ENCODE peak calls at places on chromosomes 7 and 10, in five cellular contexts. L is sciatic nerve, D is colonic mucosa, O is hippocampal formation, S is dermis blood vessel endothelial cell. N is an unnamed sample.

GRCh38 chr7:3000566-3000965 is 43.1 kb downstream of the CARD11 start:
- DNase-seq in L (peak), D (peak), O (no peak), S (no peak), N (no peak)

GRCh38 chr7:4951903-4952636 is 6.9 kb downstream of the MMD2 start:
- DNase-seq in L (no peak), D (no peak), O (no peak), S (peak), N (no peak)

GRCh38 chr7:155861480-155861868 is 49.2 kb upstream of the SHH start:
- DNase-seq in L (no peak), D (peak), O (no peak), S (no peak), N (no peak)

GRCh38 chr10:33506391-33506790 is 171.9 kb upstream of the NRP1 start:
- DNase-seq in L (no peak), D (no peak), O (no peak), S (peak), N (no peak)

GRCh38 chr7:110388451-110388850 is 702.5 kb upstream of the LRRN3 start:
- DNase-seq in L (no peak), D (no peak), O (no peak), S (no peak), N (no peak)

GRCh38 chr7:108347616-108348015 is 108.6 kb downstream of the NRCAM start:
- DNase-seq in L (no peak), D (no peak), O (no peak), S (peak), N (peak)

GRCh38 chr10:69712346-69712745 is 82.3 kb downstream of the FAM241B start:
- DNase-seq in L (no peak), D (no peak), O (no peak), S (no peak), N (no peak)

GRCh38 chr7:14834888-14835287 is 67.7 kb downstream of the DGKB start:
- DNase-seq in L (no peak), D (no peak), O (no peak), S (no peak), N (no peak)

GRCh38 chr10:79333513-79333912 is 13.8 kb upstream of the PPIF start:
- DNase-seq in L (no peak), D (no peak), O (no peak), S (no peak), N (no peak)

GRCh38 chr7:150399861-150400778 is 21.0 kb downstream of the ZNF775 start:
- DNase-seq in L (peak), D (no peak), O (no peak), S (no peak), N (no peak)

GRCh38 chr7:24125765-24126164 is 158.2 kb upstream of the NPY start:
- DNase-seq in L (no peak), D (no peak), O (no peak), S (no peak), N (no peak)

GRCh38 chr10:46080886-46081285 is 34.8 kb upstream of the MSMB start:
- DNase-seq in L (no peak), D (no peak), O (no peak), S (no peak), N (no peak)

GRCh38 chr10:110546077-110546476 is 21.4 kb upstream of the SMC3 start:
- DNase-seq in L (no peak), D (no peak), O (no peak), S (no peak), N (no peak)

GRCh38 chr7:68207676-68208075 is 1211.0 kb downstream of the TYW1 start:
- DNase-seq in L (no peak), D (no peak), O (no peak), S (no peak), N (no peak)

GRCh38 chr10:127587668-127588395 is 38.7 kb downstream of the NPS start:
- DNase-seq in L (no peak), D (no peak), O (no peak), S (peak), N (no peak)

N was measured in HepG2.